ENCODE peak calls at places on chromosomes 4 and X, in six cellular contexts. O is stimulated activated CD4-positive, alpha-beta T cell treated with anti-CD3 and anti-CD28 coated beads, Interleukin-1b, Interleukin-23, amount 100 ng/mL, for 24 hours; R is AG08396; B is Kasumi-1; H is stimulated activated CD8-positive, alpha-beta memory T cell treated with anti-CD3 and anti-CD28 coated beads, Interleukin-7, amount 100 ng/mL, for 24 hours; C is activated CD8-positive, alpha-beta memory T cell treated with anti-CD3 and anti-CD28 coated beads, Interleukin-2, amount 50 U/mL, for 48 hours. Q is an unnamed sample.

GRCh38 chr4:140061194-140061593 is 92.8 kb downstream of the MAML3 start:
- DNase-seq in O (no peak), R (no peak), B (no peak), H (no peak), C (no peak), Q (no peak)

GRCh38 chr4:139606600-139607301 is 50.7 kb upstream of the SETD7 start:
- DNase-seq in O (no peak), R (no peak), B (peak), H (no peak), C (no peak), Q (no peak)

GRCh38 chrX:13272426-13272825 is 47.4 kb downstream of the ATXN3L start:
- DNase-seq in O (no peak), R (no peak), B (no peak), H (no peak), C (no peak), Q (no peak)

GRCh38 chr4:153521995-153522799 is 56.0 kb downstream of the TMEM131L start:
- DNase-seq in O (no peak), R (no peak), B (no peak), H (no peak), C (peak), Q (no peak)

GRCh38 chrX:19709812-19710518 is 177.4 kb downstream of the SH3KBP1 start:
- DNase-seq in O (no peak), R (peak), B (no peak), H (no peak), C (no peak), Q (peak)

GRCh38 chr4:155571184-155571944 is 95.3 kb upstream of the GUCY1A1 start:
- DNase-seq in O (no peak), R (no peak), B (no peak), H (no peak), C (no peak), Q (no peak)

GRCh38 chrX:135295238-135295943 is 13.9 kb upstream of the ETDC start:
- DNase-seq in O (peak), R (peak), B (peak), H (peak), C (peak), Q (no peak)

GRCh38 chrX:44705817-44706551 is 137.8 kb upstream of the DUSP21 start:
- DNase-seq in O (no peak), R (no peak), B (no peak), H (no peak), C (no peak), Q (no peak)

GRCh38 chrX:33106737-33107136 is 104.6 kb downstream of the DMD start:
- DNase-seq in O (no peak), R (no peak), B (no peak), H (no peak), C (no peak), Q (no peak)

GRCh38 chr4:36432556-36432955 is 151.1 kb downstream of the DTHD1 start:
- DNase-seq in O (no peak), R (no peak), B (no peak), H (no peak), C (no peak), Q (no peak)

GRCh38 chrX:31228909-31229308 is 157.1 kb upstream of the FTHL17 start:
- DNase-seq in O (no peak), R (no peak), B (peak), H (no peak), C (no peak), Q (no peak)

GRCh38 chr4:110371016-110371795 is 104.7 kb upstream of the ENPEP start:
- DNase-seq in O (no peak), R (no peak), B (no peak), H (no peak), C (no peak), Q (no peak)

GRCh38 chr4:2927016-2927695 is 36.0 kb downstream of the NOP14 start:
- DNase-seq in O (no peak), R (no peak), B (no peak), H (no peak), C (peak), Q (no peak)

GRCh38 chrX:72540318-72540717 is 32.3 kb downstream of the HDAC8 start:
- DNase-seq in O (no peak), R (peak), B (peak), H (no peak), C (no peak), Q (no peak)

GRCh38 chr4:112604590-112604989 is 32.1 kb downstream of the ZGRF1 start:
- DNase-seq in O (no peak), R (peak), B (peak), H (no peak), C (no peak), Q (no peak)

GRCh38 chr4:81335221-81335912 is 120.3 kb upstream of the PRKG2 start:
- DNase-seq in O (no peak), R (no peak), B (no peak), H (no peak), C (no peak), Q (no peak)

GRCh38 chr4:26235500-26235899 is 85.3 kb upstream of the RBPJ start:
- DNase-seq in O (no peak), R (peak), B (no peak), H (no peak), C (no peak), Q (peak)

GRCh38 chrX:32582729-32583128 is 628.6 kb downstream of the DMD start:
- DNase-seq in O (no peak), R (no peak), B (no peak), H (no peak), C (no peak), Q (no peak)

GRCh38 chrX:3651272-3651671 is 62.2 kb downstream of the PRKX start:
- DNase-seq in O (no peak), R (peak), B (peak), H (no peak), C (no peak), Q (no peak)

GRCh38 chrX:30308263-30309138 is 689 bp downstream of the NR0B1 start:
- DNase-seq in O (no peak), R (peak), B (no peak), H (no peak), C (peak), Q (no peak)

GRCh38 chr4:1407657-1408333 is 1.6 kb upstream of the NKX1-1 start:
- DNase-seq in O (no peak), R (peak), B (no peak), H (no peak), C (peak), Q (no peak)

GRCh38 chr4:124177647-124178425 is 534.7 kb downstream of the ANKRD50 start:
- DNase-seq in O (no peak), R (peak), B (no peak), H (no peak), C (no peak), Q (no peak)

GRCh38 chr4:54100607-54101189 is 735 bp downstream of the GSX2 start:
- DNase-seq in O (no peak), R (peak), B (peak), H (no peak), C (peak), Q (no peak)

GRCh38 chrX:70096052-70096451 is 33.8 kb downstream of the OTUD6A start:
- DNase-seq in O (no peak), R (peak), B (peak), H (no peak), C (no peak), Q (no peak)

GRCh38 chr4:80535551-80535950 is 200.0 kb downstream of the CFAP299 start:
- DNase-seq in O (no peak), R (no peak), B (no peak), H (no peak), C (no peak), Q (no peak)

GRCh38 chr4:94516999-94517398 is 65.3 kb downstream of the PDLIM5 start:
- DNase-seq in O (no peak), R (no peak), B (no peak), H (no peak), C (no peak), Q (peak)

GRCh38 chr4:37389967-37390580 is 145.5 kb downstream of the NWD2 start:
- DNase-seq in O (no peak), R (no peak), B (peak), H (no peak), C (no peak), Q (no peak)

Q was measured in RWPE2.